ENCODE peak calls at places on chromosomes 5 and 9, in four cellular contexts. One of them, this sample, is unnamed.

GRCh38 chr5:3606121-3606831 is 10.6 kb downstream of the IRX1 start:
- DNase-seq in GM12878: no peak
- DNase-seq in K562: no peak
- DNase-seq in HepG2: no peak
- DNase-seq in this sample: no peak

GRCh38 chr9:78030553-78031270 is 899 bp downstream of the GNAQ start:
- DNase-seq in GM12878: no peak
- DNase-seq in K562: peak; percentile 52
- DNase-seq in HepG2: no peak
- DNase-seq in this sample: peak; percentile 50

GRCh38 chr5:111075520-111075919 is 4.0 kb downstream of the TSLP start:
- DNase-seq in GM12878: no peak
- DNase-seq in K562: no peak
- DNase-seq in HepG2: no peak
- DNase-seq in this sample: no peak

GRCh38 chr5:38023799-38024198 is 184.0 kb upstream of the GDNF start:
- DNase-seq in GM12878: no peak
- DNase-seq in K562: no peak
- DNase-seq in HepG2: peak; percentile 12
- DNase-seq in this sample: no peak

GRCh38 chr5:114581136-114581535 is 219.3 kb downstream of the KCNN2 start:
- DNase-seq in GM12878: no peak
- DNase-seq in K562: no peak
- DNase-seq in HepG2: no peak
- DNase-seq in this sample: no peak

GRCh38 chr5:181241393-181241975 is 2.2 kb downstream of the RACK1 start:
- DNase-seq in GM12878: no peak
- DNase-seq in K562: no peak
- DNase-seq in HepG2: peak; percentile 90
- DNase-seq in this sample: no peak

GRCh38 chr5:80871541-80871961 is 88.6 kb upstream of the RASGRF2 start:
- DNase-seq in GM12878: no peak
- DNase-seq in K562: no peak
- DNase-seq in HepG2: peak; percentile 8
- DNase-seq in this sample: no peak

GRCh38 chr9:85339337-85339736 is 402.4 kb downstream of the AGTPBP1 start:
- DNase-seq in GM12878: no peak
- DNase-seq in K562: no peak
- DNase-seq in HepG2: no peak
- DNase-seq in this sample: no peak

GRCh38 chr9:93155716-93156474 is 21.8 kb upstream of the NINJ1 start:
- DNase-seq in GM12878: no peak
- DNase-seq in K562: no peak
- DNase-seq in HepG2: no peak
- DNase-seq in this sample: no peak

GRCh38 chr5:134084166-134084565 is 30.3 kb upstream of the TCF7 start:
- DNase-seq in GM12878: no peak
- DNase-seq in K562: no peak
- DNase-seq in HepG2: no peak
- DNase-seq in this sample: no peak

GRCh38 chr9:76414656-76415055 is 20.4 kb upstream of the RFK start:
- DNase-seq in GM12878: peak; percentile 48
- DNase-seq in K562: no peak
- DNase-seq in HepG2: no peak
- DNase-seq in this sample: no peak

GRCh38 chr9:124220551-124221451 is 36.9 kb upstream of the NEK6 start:
- DNase-seq in GM12878: no peak
- DNase-seq in K562: no peak
- DNase-seq in HepG2: peak; percentile 44
- DNase-seq in this sample: no peak

GRCh38 chr9:73523391-73523790 is 371.7 kb downstream of the ANXA1 start:
- DNase-seq in GM12878: no peak
- DNase-seq in K562: no peak
- DNase-seq in HepG2: no peak
- DNase-seq in this sample: no peak

GRCh38 chr9:2055203-2055658 is 40.1 kb downstream of the SMARCA2 start:
- DNase-seq in GM12878: peak; percentile 77
- DNase-seq in K562: no peak
- DNase-seq in HepG2: no peak
- DNase-seq in this sample: no peak

GRCh38 chr5:143182901-143183820 is 220.3 kb downstream of the NR3C1 start:
- DNase-seq in GM12878: peak; percentile 84
- DNase-seq in K562: no peak
- DNase-seq in HepG2: peak; percentile 66
- DNase-seq in this sample: no peak

GRCh38 chr9:88991066-88992030 is at the start of gene S1PR3:
- DNase-seq in GM12878: no peak
- DNase-seq in K562: peak; percentile 69
- DNase-seq in HepG2: no peak
- DNase-seq in this sample: peak; percentile 73

GRCh38 chr9:129460323-129461261 is 160.3 kb downstream of the C9orf50 start:
- DNase-seq in GM12878: peak; percentile 59
- DNase-seq in K562: peak; percentile 96
- DNase-seq in HepG2: peak; percentile 94
- DNase-seq in this sample: peak; percentile 88

GRCh38 chr5:54320256-54320655 is 9.9 kb upstream of the ARL15 start:
- DNase-seq in GM12878: no peak
- DNase-seq in K562: no peak
- DNase-seq in HepG2: no peak
- DNase-seq in this sample: no peak

GRCh38 chr9:131987232-131987631 is 92.4 kb downstream of the MED27 start:
- DNase-seq in GM12878: no peak
- DNase-seq in K562: no peak
- DNase-seq in HepG2: no peak
- DNase-seq in this sample: no peak

GRCh38 chr5:172710695-172711094 is 60.3 kb downstream of the DUSP1 start:
- DNase-seq in GM12878: no peak
- DNase-seq in K562: no peak
- DNase-seq in HepG2: no peak
- DNase-seq in this sample: no peak

DNA sequence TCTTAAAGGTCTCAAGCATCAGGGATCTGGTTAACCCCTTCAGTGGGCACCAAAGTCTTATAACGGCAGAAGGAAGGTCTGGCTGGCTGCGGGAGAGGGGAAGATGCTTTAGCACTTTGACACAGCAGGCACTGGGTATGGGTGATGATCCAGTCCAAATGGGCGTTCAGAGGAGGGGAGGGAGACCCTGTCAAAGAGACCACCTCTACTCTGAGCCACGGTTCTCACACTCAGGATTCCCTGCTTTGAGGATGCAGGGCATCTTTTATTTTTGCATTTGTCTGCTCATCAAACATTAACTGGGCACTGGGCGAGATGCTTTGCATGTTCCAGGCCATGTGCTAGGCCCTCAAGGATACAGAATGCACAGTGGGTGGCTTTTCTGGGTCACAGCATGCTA is 204.0 kb downstream of the DAB2IP start:
- DNase-seq in GM12878: no peak
- DNase-seq in K562: no peak
- DNase-seq in HepG2: no peak
- DNase-seq in this sample: no peak
- TF ChIP-seq FOXK2 in GM12878: no peak
- TF ChIP-seq FOXK2 in K562: no peak
- TF ChIP-seq FOXK2 in HepG2: no peak
- TF ChIP-seq FOXK2 in this sample: no peak

GRCh38 chr5:73967347-73967746 is 341.4 kb downstream of the ARHGEF28 start:
- DNase-seq in GM12878: no peak
- DNase-seq in K562: no peak
- DNase-seq in HepG2: no peak
- DNase-seq in this sample: no peak
- TF ChIP-seq FOXK2 in GM12878: no peak
- TF ChIP-seq FOXK2 in K562: no peak
- TF ChIP-seq FOXK2 in HepG2: no peak
- TF ChIP-seq FOXK2 in this sample: no peak

DNA sequence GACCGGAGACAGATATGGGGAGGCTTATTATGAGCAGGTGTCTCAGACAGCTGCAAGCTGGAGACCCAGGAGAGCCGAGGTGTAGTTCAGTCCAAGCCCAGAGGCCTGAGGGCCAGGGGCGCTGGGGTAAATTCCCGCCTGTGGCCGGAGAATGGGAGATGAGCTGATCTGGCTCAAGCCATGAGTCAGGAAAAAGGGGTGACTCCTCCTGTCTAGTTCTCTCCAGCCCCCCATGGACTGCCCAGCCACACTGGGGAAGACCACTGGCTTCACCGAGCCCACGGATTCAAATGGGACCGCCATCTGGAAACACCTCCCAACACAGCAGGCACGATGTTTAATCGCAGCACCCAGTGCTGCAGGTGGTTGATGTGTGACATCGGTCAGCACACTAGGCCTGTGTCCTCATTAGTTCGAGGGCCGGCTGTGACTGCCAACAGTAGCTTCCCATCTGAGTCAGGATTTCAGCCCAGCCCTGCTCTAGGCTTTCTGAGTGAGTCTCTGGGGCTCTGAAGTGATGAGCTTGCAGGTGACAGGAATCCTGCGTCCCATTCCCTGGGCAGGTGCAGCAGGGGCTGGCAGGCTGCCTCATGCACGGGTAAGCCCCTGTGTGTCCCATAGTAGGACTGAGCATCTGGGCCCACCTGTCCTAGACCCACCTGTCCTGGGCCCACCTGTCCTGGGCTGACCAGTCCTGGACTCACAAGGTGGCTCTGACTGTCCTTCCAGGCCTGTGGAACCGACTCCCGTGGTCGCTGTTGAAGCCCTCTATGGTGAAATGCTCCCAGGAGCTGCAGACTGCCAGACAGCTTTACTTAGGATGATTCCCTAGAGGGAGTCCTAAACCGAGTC is 49.7 kb downstream of the AHRR start:
- DNase-seq in GM12878: no peak
- DNase-seq in K562: no peak
- DNase-seq in HepG2: no peak
- DNase-seq in this sample: no peak
- TF ChIP-seq FOXK2 in GM12878: no peak
- TF ChIP-seq FOXK2 in K562: no peak
- TF ChIP-seq FOXK2 in HepG2: no peak
- TF ChIP-seq FOXK2 in this sample: no peak

GRCh38 chr9:137435381-137435891 is 5.7 kb downstream of the ENTPD8 start:
- DNase-seq in GM12878: no peak
- DNase-seq in K562: no peak
- DNase-seq in HepG2: no peak
- DNase-seq in this sample: no peak

GRCh38 chr9:137437691-137438590 is 3.2 kb downstream of the ENTPD8 start:
- DNase-seq in GM12878: no peak
- DNase-seq in K562: no peak
- DNase-seq in HepG2: no peak
- DNase-seq in this sample: no peak

GRCh38 chr9:137436761-137437600 is 4.2 kb downstream of the ENTPD8 start:
- DNase-seq in GM12878: no peak
- DNase-seq in K562: no peak
- DNase-seq in HepG2: no peak
- DNase-seq in this sample: no peak

GRCh38 chr9:137434498-137435380 is 6.4 kb downstream of the ENTPD8 start:
- DNase-seq in GM12878: no peak
- DNase-seq in K562: no peak
- DNase-seq in HepG2: no peak
- DNase-seq in this sample: no peak

DNA sequence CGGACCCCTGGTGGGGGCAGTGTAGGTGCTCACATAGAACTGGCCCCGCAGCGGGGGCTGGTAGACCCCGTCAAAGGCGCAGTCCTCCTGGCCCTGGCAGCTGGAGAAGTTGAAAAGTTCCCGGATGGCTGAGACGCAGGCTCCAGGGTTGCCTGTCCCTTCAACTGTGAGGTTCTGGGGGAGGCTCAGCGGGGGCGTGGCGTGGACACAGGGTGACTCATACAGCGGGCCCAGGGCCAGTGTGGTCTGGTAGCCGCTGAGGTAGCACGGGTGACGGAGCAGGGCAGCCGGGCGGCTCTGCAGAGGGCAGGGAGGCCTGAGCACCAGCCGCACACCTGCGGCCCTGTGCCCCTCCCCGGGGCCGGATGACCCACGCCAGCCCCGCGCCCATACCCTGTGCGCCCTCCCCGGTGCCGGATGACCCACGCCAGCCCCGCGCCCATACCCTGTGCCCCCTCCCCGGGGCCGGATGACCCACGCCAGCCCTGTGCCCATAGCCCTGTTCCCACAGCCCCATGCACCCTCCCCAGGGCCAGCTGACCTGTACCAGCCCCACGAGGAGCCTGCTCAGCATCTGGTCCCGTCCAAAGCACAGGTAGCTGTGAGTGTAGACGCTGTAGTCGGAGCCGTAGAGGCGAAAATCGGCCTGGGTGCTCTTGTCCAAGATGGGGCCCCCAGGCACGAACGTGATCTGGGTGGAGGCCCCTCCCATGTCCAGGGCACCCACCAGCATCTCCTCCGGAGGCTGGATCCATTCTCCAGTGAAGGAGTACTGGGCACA is 5.0 kb downstream of the ENTPD8 start:
- DNase-seq in GM12878: no peak
- DNase-seq in K562: peak; percentile 91
- DNase-seq in HepG2: peak; percentile 62
- DNase-seq in this sample: no peak
- TF ChIP-seq FOXK2 in GM12878: no peak
- TF ChIP-seq FOXK2 in K562: no peak
- TF ChIP-seq FOXK2 in HepG2: no peak
- TF ChIP-seq FOXK2 in this sample: no peak

GRCh38 chr9:116178481-116179211 is 25.1 kb downstream of the PAPPA start:
- DNase-seq in GM12878: no peak
- DNase-seq in K562: no peak
- DNase-seq in HepG2: no peak
- DNase-seq in this sample: no peak

GRCh38 chr9:116174347-116174746 is 20.8 kb downstream of the PAPPA start:
- DNase-seq in GM12878: no peak
- DNase-seq in K562: no peak
- DNase-seq in HepG2: peak; percentile 21
- DNase-seq in this sample: no peak

GRCh38 chr9:116175616-116176015 is 22.0 kb downstream of the PAPPA start:
- DNase-seq in GM12878: no peak
- DNase-seq in K562: no peak
- DNase-seq in HepG2: no peak
- DNase-seq in this sample: no peak
- TF ChIP-seq FOXK2 in GM12878: no peak
- TF ChIP-seq FOXK2 in K562: no peak
- TF ChIP-seq FOXK2 in HepG2: no peak
- TF ChIP-seq FOXK2 in this sample: no peak

GRCh38 chr9:134063876-134064450 is 3.9 kb downstream of the BRD3 start:
- DNase-seq in GM12878: no peak
- DNase-seq in K562: no peak
- DNase-seq in HepG2: no peak
- DNase-seq in this sample: no peak

GRCh38 chr9:134064711-134065110 is 3.1 kb downstream of the BRD3 start:
- DNase-seq in GM12878: no peak
- DNase-seq in K562: no peak
- DNase-seq in HepG2: no peak
- DNase-seq in this sample: no peak

GRCh38 chr9:134066923-134067851 is 639 bp downstream of the BRD3 start:
- DNase-seq in GM12878: no peak
- DNase-seq in K562: peak; percentile 71
- DNase-seq in HepG2: no peak
- DNase-seq in this sample: peak; percentile 54

GRCh38 chr9:134066546-134066922 is 1.3 kb downstream of the BRD3 start:
- DNase-seq in GM12878: no peak
- DNase-seq in K562: no peak
- DNase-seq in HepG2: no peak
- DNase-seq in this sample: no peak

GRCh38 chr9:134065720-134066419 is 2.0 kb downstream of the BRD3 start:
- DNase-seq in GM12878: peak; percentile 53
- DNase-seq in K562: peak; percentile 66
- DNase-seq in HepG2: peak; percentile 81
- DNase-seq in this sample: no peak
- TF ChIP-seq FOXK2 in GM12878: no peak
- TF ChIP-seq FOXK2 in K562: no peak
- TF ChIP-seq FOXK2 in HepG2: no peak
- TF ChIP-seq FOXK2 in this sample: no peak